ENCODE peak calls at places on chromosomes 3 and 15, in eight cellular contexts. F is BE2C; P is fibroblast of the aortic adventitia; Y is CD8-positive, alpha-beta T cell; I is DND-41; M is mammary epithelial cell; A is Panc1; C is A549. H is an unnamed sample.
A peak's percentile ranks its signal among the peaks of the same experiment; 100 is the strongest.

GRCh38 chr3:37853691-37854413 is 7.8 kb upstream of the CTDSPL start:
- DNase-seq in A (no peak), I (no peak), M (peak; percentile 97), F (no peak), C (no peak), P (no peak), Y (no peak), H (no peak)

GRCh38 chr3:39850707-39851014 is 41.3 kb downstream of the MYRIP start:
- DNase-seq in F (no peak), M (no peak), P (no peak), A (no peak), I (no peak), Y (no peak), C (no peak), H (no peak)

GRCh38 chr3:196938124-196938523 is 4.2 kb downstream of the NCBP2 start:
- DNase-seq in C (no peak), P (no peak), F (no peak), A (no peak), M (no peak), I (no peak), Y (no peak), H (no peak)

GRCh38 chr15:101478701-101479341 is 10.7 kb downstream of the PCSK6 start:
- DNase-seq in A (no peak), M (no peak), Y (no peak), P (no peak), I (no peak), C (no peak), F (no peak), H (no peak)

GRCh38 chr15:88834211-88834812 is 31.1 kb downstream of the ACAN start:
- DNase-seq in A (no peak), I (no peak), Y (peak; percentile 20), M (peak; percentile 81), C (peak; percentile 57), F (peak; percentile 51), P (peak; percentile 74), H (peak; percentile 12)

GRCh38 chr15:48581221-48581620 is 64.3 kb downstream of the FBN1 start:
- DNase-seq in C (no peak), I (no peak), Y (no peak), A (no peak), P (peak; percentile 54), F (no peak), M (no peak), H (no peak)

GRCh38 chr3:143484851-143485512 is 363.3 kb downstream of the SLC9A9 start:
- DNase-seq in C (peak; percentile 5), P (peak; percentile 13), F (no peak), I (no peak), Y (no peak), A (no peak), M (no peak), H (no peak)

GRCh38 chr15:36914466-36914865 is 185.9 kb downstream of the MEIS2 start:
- DNase-seq in A (no peak), Y (no peak), P (peak; percentile 59), I (no peak), F (no peak), C (no peak), M (no peak), H (no peak)

GRCh38 chr3:61862614-61863289 is 301.4 kb downstream of the PTPRG start:
- DNase-seq in F (no peak), I (no peak), P (no peak), M (no peak), C (no peak), Y (no peak), A (no peak), H (no peak)

GRCh38 chr3:141795311-141795710 is 32.1 kb downstream of the GRK7 start:
- DNase-seq in M (no peak), F (peak; percentile 14), A (no peak), Y (no peak), P (no peak), I (peak; percentile 39), C (no peak), H (no peak)

GRCh38 chr3:127964816-127965215 is 49.8 kb downstream of the KBTBD12 start:
- DNase-seq in Y (no peak), I (no peak), P (peak; percentile 53), F (no peak), C (no peak), M (no peak), A (no peak), H (no peak)

GRCh38 chr3:119311191-119311925 is 17.2 kb downstream of the ARHGAP31 start:
- DNase-seq in P (peak; percentile 41), A (no peak), I (no peak), Y (no peak), M (peak; percentile 80), F (no peak), C (peak; percentile 28), H (peak; percentile 72)

GRCh38 chr3:9185701-9186100 is 63.7 kb downstream of the SRGAP3 start:
- DNase-seq in F (no peak), I (no peak), A (no peak), Y (no peak), P (no peak), C (no peak), M (no peak), H (no peak)

GRCh38 chr15:29278436-29279099 is 8.9 kb upstream of the NSMCE3 start:
- DNase-seq in F (no peak), C (no peak), A (no peak), Y (no peak), I (no peak), M (peak; percentile 73), P (peak; percentile 75), H (peak; percentile 85)

DNA sequence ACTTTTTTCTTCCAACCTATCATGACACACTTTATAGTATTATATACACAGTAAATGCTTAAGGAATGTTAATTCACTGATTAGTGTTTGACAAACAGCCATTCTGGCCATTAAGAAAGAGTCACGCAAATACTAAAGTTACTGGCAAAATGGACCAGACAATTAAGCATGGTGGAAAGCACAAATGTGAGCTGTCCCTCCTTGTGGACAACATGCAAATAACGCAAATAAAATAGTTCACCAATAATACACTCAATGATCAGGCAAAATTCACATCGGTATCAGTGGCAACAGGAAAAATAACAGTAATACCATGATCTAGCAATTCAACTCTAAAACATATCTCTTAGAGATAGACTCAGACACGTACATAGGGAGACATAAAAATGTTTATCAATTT is 71.7 kb downstream of the NEDD4 start:
- DNase-seq in C (no peak), F (no peak), A (no peak), I (no peak), P (no peak), M (no peak), Y (no peak), H (no peak)
- TF ChIP-seq CTCF in C (no peak), F (no peak), A (no peak), I (no peak), P (no peak), M (no peak), Y (no peak), H (no peak)

DNA sequence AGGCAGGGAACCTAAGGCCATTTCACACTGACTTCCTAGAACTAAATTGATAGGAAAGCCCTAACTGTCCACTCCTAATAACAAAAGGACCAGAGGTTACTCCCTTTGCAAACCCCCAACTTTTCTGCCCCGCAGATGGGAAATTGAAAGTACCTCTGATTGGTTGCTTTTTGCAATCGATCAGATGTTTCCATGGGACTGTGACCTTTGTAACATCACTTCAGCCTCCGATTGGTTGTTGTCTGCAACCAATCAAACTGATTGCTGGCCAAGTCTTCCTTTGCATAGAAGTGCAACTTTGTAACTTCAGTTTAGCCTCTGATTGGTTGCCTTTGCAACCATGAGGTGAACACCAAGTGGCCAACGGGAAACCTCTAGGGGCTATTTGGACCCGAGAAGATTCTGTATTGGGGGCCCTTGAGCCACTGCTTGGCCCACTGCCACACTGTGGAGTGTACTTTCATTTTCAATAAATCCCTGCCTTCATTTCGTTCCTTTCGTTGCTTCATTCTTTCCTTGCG is 11.3 kb upstream of the KNL1 start:
- DNase-seq in M (peak; percentile 58), A (no peak), Y (no peak), P (peak; percentile 61), C (peak; percentile 43), I (no peak), F (no peak), H (no peak)
- H3K4me3 ChIP-seq in M (peak overlapping the region; percentile 17), A (peak overlapping the region; percentile 52), Y (no peak overlapping the region), P (peak overlapping the region; percentile 1), C (peak overlapping the region; percentile 54), I (no peak overlapping the region), F (no peak overlapping the region), H (no peak overlapping the region)

GRCh38 chr3:69388241-69388640 is 2.4 kb upstream of the FRMD4B start:
- DNase-seq in F (no peak), C (no peak), A (no peak), M (no peak), I (no peak), P (no peak), Y (no peak), H (no peak)

GRCh38 chr3:69385033-69385722 is 710 bp downstream of the FRMD4B start:
- DNase-seq in Y (no peak), I (peak; percentile 58), C (no peak), A (no peak), F (no peak), M (no peak), P (no peak), H (no peak)

GRCh38 chr3:69386535-69387385 is 872 bp upstream of the FRMD4B start:
- DNase-seq in P (no peak), Y (no peak), M (peak; percentile 75), C (no peak), F (no peak), A (no peak), I (peak; percentile 76), H (no peak)

GRCh38 chr3:69384379-69384778 is 1.5 kb downstream of the FRMD4B start:
- DNase-seq in A (no peak), C (no peak), M (no peak), F (no peak), I (no peak), Y (no peak), P (no peak), H (no peak)

DNA sequence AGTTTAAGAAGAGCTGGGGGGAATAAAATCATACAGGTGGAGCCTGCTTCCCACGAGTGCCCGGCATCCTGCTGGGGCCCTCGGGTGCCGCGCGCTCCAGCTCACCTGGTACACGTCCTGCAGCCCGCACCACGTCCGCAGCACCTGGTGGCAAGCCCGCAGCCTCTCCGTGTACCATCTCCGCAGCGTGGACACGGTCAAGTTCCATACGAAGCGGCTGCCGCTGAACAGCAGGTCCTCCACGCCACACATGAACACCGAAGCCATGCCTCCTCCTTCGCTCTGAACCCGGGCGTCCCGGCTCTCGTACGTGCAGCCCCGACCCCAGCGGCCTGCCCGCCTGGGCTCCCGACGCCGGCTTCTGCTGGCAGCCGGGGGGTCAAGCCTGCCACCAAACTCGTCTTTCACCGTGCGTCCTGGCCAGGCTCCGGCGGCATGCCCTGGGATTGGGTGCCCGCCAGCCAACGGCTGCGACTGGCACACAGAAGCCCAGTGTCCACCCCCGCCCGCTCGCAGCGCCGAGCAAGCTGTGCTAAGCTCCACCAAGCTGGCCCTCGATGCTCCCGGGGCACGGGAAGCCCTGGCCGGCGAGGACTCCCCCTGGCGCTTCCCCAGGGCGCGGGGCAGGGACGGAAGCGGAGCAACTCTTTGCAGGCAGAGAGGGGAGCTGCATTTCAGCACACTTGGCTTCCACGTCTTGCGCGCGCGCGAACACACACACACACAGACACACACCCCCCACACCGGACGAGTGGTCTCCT is at the start of gene FRMD4B:
- DNase-seq in M (peak; percentile 65), I (peak; percentile 78), F (peak; percentile 72), A (no peak), Y (no peak), P (no peak), C (peak; percentile 14), H (no peak)
- TF ChIP-seq CTCF in M (peak; percentile 16), I (peak; percentile 64), F (peak; percentile 39), A (peak; percentile 23), Y (no peak), P (no peak), C (no peak), H (peak; percentile 55)

DNA sequence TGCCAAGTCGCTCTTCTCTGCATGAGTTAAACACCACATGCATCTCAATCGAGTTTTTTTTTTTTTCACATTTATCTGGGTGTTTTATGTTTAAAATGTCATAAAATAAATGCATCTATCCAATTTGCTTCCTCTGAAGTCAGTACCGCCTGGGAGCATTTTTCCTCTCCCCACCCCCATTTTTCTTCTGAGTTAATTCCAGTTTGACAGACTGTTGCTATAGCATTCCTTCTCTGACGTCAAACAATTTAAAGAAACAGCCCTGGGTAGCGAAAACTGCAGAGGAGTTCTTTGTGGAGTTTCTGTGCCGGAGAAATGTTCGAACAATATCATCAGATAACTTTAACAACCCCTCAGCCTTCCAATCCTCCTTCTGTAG is 885 bp upstream of the GNB4 start:
- DNase-seq in M (no peak), I (no peak), C (no peak), P (peak; percentile 76), Y (no peak), F (no peak), A (no peak), H (peak; percentile 21)
- H3K4me3 ChIP-seq in M (no peak overlapping the region), I (no peak overlapping the region), C (no peak overlapping the region), P (peak overlapping the region; percentile 80), Y (no peak overlapping the region), F (peak overlapping the region; percentile 64), A (peak overlapping the region; percentile 64), H (peak overlapping the region; percentile 78)

H was measured in AG04449.